ENCODE peak calls at places on chromosomes 13 and 19, in seven cellular contexts. F is uterus, C is endodermal cell, P is tibial nerve, W is PC-3, E is heart right ventricle, G is AG04450. L is an unnamed sample. For H3K9me3, the result is how much of the 10 kb centered on the place peaks cover.

GRCh38 chr13:48043789-48044503 is 6.4 kb downstream of the NUDT15 start:
- DNase-seq in F (no peak), C (no peak), P (no peak), W (peak), E (no peak), G (peak), L (no peak)

GRCh38 chr13:22049384-22049783 is 378.5 kb downstream of the FGF9 start:
- DNase-seq in F (no peak), C (no peak), P (no peak), W (no peak), E (no peak), G (peak), L (no peak)

GRCh38 chr19:18051887-18052286 is 34.8 kb downstream of the IL12RB1 start:
- DNase-seq in F (no peak), C (no peak), P (no peak), W (no peak), E (peak), G (no peak), L (no peak)

GRCh38 chr19:34120846-34121639 is 51.3 kb upstream of the LSM14A start:
- DNase-seq in F (no peak), C (peak), P (peak), W (peak), E (no peak), G (peak), L (peak)

GRCh38 chr13:91726666-91727065 is 328.2 kb downstream of the GPC5 start:
- DNase-seq in F (no peak), C (no peak), P (no peak), W (no peak), E (no peak), G (no peak), L (no peak)

GRCh38 chr19:38849147-38849745 is 540 bp downstream of the HNRNPL start:
- DNase-seq in F (peak), C (peak), P (peak), W (peak), E (peak), G (peak), L (peak)

GRCh38 chr19:58483776-58484175 is 7.6 kb downstream of the ZNF446 start:
- DNase-seq in F (no peak), C (no peak), P (no peak), W (no peak), E (no peak), G (no peak), L (no peak)

GRCh38 chr13:34942732-34943674 is 933 bp downstream of the NBEA start:
- DNase-seq in F (peak), C (peak), P (no peak), W (peak), E (peak), G (no peak), L (peak)

GRCh38 chr19:38319421-38320258 is at the start of gene KCNK6:
- DNase-seq in F (peak), C (peak), P (peak), W (no peak), E (peak), G (no peak), L (no peak)

GRCh38 chr13:114119196-114119595 is 13.2 kb downstream of the RASA3 start:
- DNase-seq in F (peak), C (peak), P (no peak), W (peak), E (no peak), G (peak), L (no peak)

GRCh38 chr19:3506384-3507340 is 551 bp downstream of the FZR1 start:
- DNase-seq in F (peak), C (peak), P (peak), W (peak), E (no peak), G (no peak), L (peak)

GRCh38 chr13:67106502-67107057 is 123.6 kb downstream of the PCDH9 start:
- DNase-seq in F (no peak), C (no peak), P (no peak), W (no peak), E (no peak), G (no peak), L (no peak)

GRCh38 chr13:36979361-36980040 is 19.6 kb downstream of the ALG5 start:
- DNase-seq in F (no peak), C (no peak), P (no peak), W (no peak), E (no peak), G (peak), L (no peak)

GRCh38 chr13:49627831-49628652 is at the start of gene ARL11:
- DNase-seq in F (no peak), C (peak), P (peak), W (no peak), E (peak), G (no peak), L (peak)

GRCh38 chr13:69820180-69820579 is 287.4 kb upstream of the ATXN8OS start:
- DNase-seq in F (no peak), C (no peak), P (no peak), W (no peak), E (no peak), G (no peak), L (no peak)

GRCh38 chr13:78758549-78758948 is 99.6 kb upstream of the OBI1 start:
- DNase-seq in F (no peak), C (no peak), P (no peak), W (no peak), E (no peak), G (no peak), L (no peak)

GRCh38 chr13:31765441-31765840 is 26.1 kb downstream of the RXFP2 start:
- DNase-seq in F (no peak), C (no peak), P (no peak), W (no peak), E (no peak), G (peak), L (no peak)

GRCh38 chr13:25881946-25882574 is 169.8 kb downstream of the SHISA2 start:
- DNase-seq in F (no peak), C (peak), P (no peak), W (no peak), E (no peak), G (no peak), L (no peak)

GRCh38 chr13:43884221-43884620 is 4.5 kb downstream of the LACC1 start:
- DNase-seq in F (no peak), C (no peak), P (no peak), W (no peak), E (no peak), G (no peak), L (no peak)

GRCh38 chr19:57477191-57478008 is at the start of gene ZNF772:
- DNase-seq in F (peak), C (peak), P (peak), W (peak), E (peak), G (peak), L (peak)

GRCh38 chr13:114146629-114147028 is 14.2 kb upstream of the RASA3 start:
- DNase-seq in F (no peak), C (peak), P (no peak), W (no peak), E (no peak), G (no peak), L (no peak)

GRCh38 chr13:47039106-47039505 is 142.3 kb upstream of the HTR2A start:
- DNase-seq in F (no peak), C (no peak), P (no peak), W (peak), E (no peak), G (peak), L (no peak)

GRCh38 chr13:51803422-51804294 is at the start of gene DHRS12:
- DNase-seq in F (peak), C (peak), P (peak), W (peak), E (peak), G (no peak), L (peak)

GRCh38 chr19:29805026-29805925 is 6.5 kb upstream of the CCNE1 start:
- DNase-seq in F (no peak), C (no peak), P (no peak), W (peak), E (no peak), G (no peak), L (no peak)

GRCh38 chr13:51156666-51157065 is 45.6 kb upstream of the C13orf42 start:
- DNase-seq in F (no peak), C (peak), P (no peak), W (no peak), E (no peak), G (no peak), L (no peak)

DNA sequence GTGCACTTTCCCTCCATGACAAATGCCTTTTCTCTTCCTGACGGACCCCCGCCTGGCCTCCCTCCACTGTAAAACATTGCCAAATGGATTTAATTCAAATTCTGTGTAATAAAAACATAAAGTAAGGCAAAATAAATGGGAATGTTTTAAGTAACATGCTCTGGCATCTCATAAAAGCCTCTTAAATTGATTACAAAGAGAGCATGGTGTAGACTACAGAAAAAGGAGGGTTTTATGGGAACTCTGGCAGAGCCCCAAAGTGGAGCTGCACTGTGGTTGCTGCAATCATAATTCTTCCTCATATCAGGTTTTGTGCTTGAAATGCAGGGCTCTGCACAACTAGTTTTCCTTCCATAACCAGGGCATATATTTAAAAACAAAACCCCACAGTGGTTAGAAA is 44.3 kb upstream of the SIAH3 start:
- DNase-seq in F (no peak), C (no peak), P (no peak), W (no peak), E (no peak), G (no peak), L (no peak)
- H3K9me3 ChIP-seq in F (under half), C (under half), P (under half), W (under half), E (under half), G (under half), L (under half)

GRCh38 chr19:11684987-11685675 is 53.6 kb downstream of the ZNF823 start:
- DNase-seq in F (no peak), C (no peak), P (no peak), W (no peak), E (no peak), G (no peak), L (no peak)

GRCh38 chr19:11680689-11681302 is 58.0 kb downstream of the ZNF823 start:
- DNase-seq in F (no peak), C (no peak), P (no peak), W (no peak), E (no peak), G (no peak), L (no peak)

GRCh38 chr19:11685676-11686650 is 52.8 kb downstream of the ZNF823 start:
- DNase-seq in F (no peak), C (no peak), P (no peak), W (no peak), E (no peak), G (no peak), L (peak)
- H3K9me3 ChIP-seq in F (under half), C (half or more), P (half or more), W (half or more), E (under half), G (under half), L (under half)

GRCh38 chr19:50044922-50045321 is 19.1 kb downstream of the ZNF473 start:
- DNase-seq in F (no peak), C (no peak), P (no peak), W (no peak), E (no peak), G (no peak), L (no peak)
- H3K9me3 ChIP-seq in F (half or more), C (half or more), P (half or more), W (under half), E (half or more), G (half or more), L (under half)

DNA sequence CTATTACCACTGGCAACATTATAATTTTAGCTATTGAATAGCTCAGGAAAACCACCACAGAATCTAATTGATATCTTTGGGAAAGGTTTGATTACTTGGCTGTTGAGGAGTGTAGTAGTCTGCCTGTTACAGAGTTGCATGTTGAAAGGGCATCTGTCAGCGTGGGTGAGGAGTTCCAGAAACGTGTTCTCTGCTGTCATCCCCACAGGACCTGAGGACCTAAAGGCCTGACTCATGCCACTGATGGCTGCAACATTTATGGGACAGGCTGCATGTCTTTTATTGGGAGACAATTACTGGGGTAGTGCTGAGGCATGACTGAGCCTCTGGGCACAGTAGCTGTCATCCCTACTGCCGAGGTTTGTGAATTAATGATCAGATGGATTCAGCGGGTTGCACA is 525.9 kb downstream of the GPC6 start:
- DNase-seq in F (no peak), C (no peak), P (no peak), W (no peak), E (peak), G (no peak), L (no peak)
- H3K9me3 ChIP-seq in F (under half), C (under half), P (under half), W (under half), E (under half), G (under half), L (under half)

GRCh38 chr19:44304659-44305193 is at the start of gene ZNF235:
- DNase-seq in F (peak), C (peak), P (peak), W (peak), E (peak), G (peak), L (peak)

GRCh38 chr19:44305457-44305856 is 632 bp upstream of the ZNF235 start:
- DNase-seq in F (no peak), C (no peak), P (no peak), W (no peak), E (no peak), G (no peak), L (no peak)

GRCh38 chr19:44306283-44306682 is 1.5 kb upstream of the ZNF235 start:
- DNase-seq in F (no peak), C (no peak), P (no peak), W (no peak), E (no peak), G (no peak), L (no peak)

GRCh38 chr19:44303976-44304568 is 753 bp downstream of the ZNF235 start:
- DNase-seq in F (no peak), C (peak), P (no peak), W (peak), E (no peak), G (no peak), L (no peak)

GRCh38 chr19:44308011-44308410 is 3.2 kb upstream of the ZNF235 start:
- DNase-seq in F (no peak), C (no peak), P (no peak), W (peak), E (no peak), G (no peak), L (no peak)
- H3K9me3 ChIP-seq in F (under half), C (under half), P (half or more), W (under half), E (under half), G (under half), L (under half)

GRCh38 chr19:21823224-21823623 is 12.8 kb downstream of the ZNF43 start:
- DNase-seq in F (no peak), C (no peak), P (no peak), W (no peak), E (no peak), G (no peak), L (no peak)

GRCh38 chr19:21824679-21825078 is 11.3 kb downstream of the ZNF43 start:
- DNase-seq in F (no peak), C (no peak), P (no peak), W (no peak), E (no peak), G (no peak), L (no peak)
- H3K9me3 ChIP-seq in F (under half), C (half or more), P (half or more), W (under half), E (under half), G (half or more), L (under half)

L was measured in MM.1S.